ENCODE peak calls at places on chromosomes 3 and 15, in eight cellular contexts. W, R, K, Y, L, Z, V and B are unnamed samples.

GRCh38 chr3:176867681-176868663 is 329.3 kb downstream of the TBL1XR1 start:
- DNase-seq in W (no peak), R (no peak), K (peak), Y (no peak), L (no peak), Z (peak), V (no peak), B (no peak)

GRCh38 chr3:31810991-31811433 is 170.1 kb downstream of the OSBPL10 start:
- DNase-seq in W (no peak), R (no peak), K (no peak), Y (no peak), L (no peak), Z (no peak), V (no peak), B (no peak)

GRCh38 chr15:77516786-77517185 is 96.1 kb downstream of the HMG20A start:
- DNase-seq in W (no peak), R (no peak), K (no peak), Y (no peak), L (no peak), Z (no peak), V (no peak), B (no peak)

GRCh38 chr15:29682781-29683180 is 139.5 kb downstream of the TJP1 start:
- DNase-seq in W (no peak), R (no peak), K (no peak), Y (no peak), L (no peak), Z (no peak), V (no peak), B (no peak)

GRCh38 chr3:115699741-115700140 is 76.4 kb downstream of the GAP43 start:
- DNase-seq in W (peak), R (no peak), K (no peak), Y (no peak), L (no peak), Z (no peak), V (no peak), B (no peak)

GRCh38 chr15:99702895-99703602 is 30.2 kb downstream of the LYSMD4 start:
- DNase-seq in W (no peak), R (no peak), K (no peak), Y (no peak), L (no peak), Z (no peak), V (no peak), B (no peak)

GRCh38 chr15:90884719-90885431 is 571 bp downstream of the FES start:
- DNase-seq in W (peak), R (no peak), K (no peak), Y (no peak), L (no peak), Z (no peak), V (no peak), B (no peak)

GRCh38 chr3:71724584-71725278 is 471 bp downstream of the EIF4E3 start:
- DNase-seq in W (peak), R (peak), K (no peak), Y (no peak), L (no peak), Z (peak), V (no peak), B (peak)

GRCh38 chr3:54213910-54214309 is 91.6 kb downstream of the CACNA2D3 start:
- DNase-seq in W (no peak), R (no peak), K (no peak), Y (no peak), L (no peak), Z (peak), V (no peak), B (no peak)

GRCh38 chr3:75631541-75631940 is 32.6 kb upstream of the FRG2C start:
- DNase-seq in W (no peak), R (no peak), K (no peak), Y (no peak), L (no peak), Z (no peak), V (no peak), B (no peak)

GRCh38 chr3:178084938-178085816 is 451.1 kb upstream of the KCNMB2 start:
- DNase-seq in W (peak), R (no peak), K (peak), Y (no peak), L (peak), Z (no peak), V (peak), B (peak)

GRCh38 chr3:125434582-125435011 is 59.5 kb upstream of the ZNF148 start:
- DNase-seq in W (no peak), R (no peak), K (no peak), Y (no peak), L (no peak), Z (no peak), V (no peak), B (no peak)